ENCODE peak calls at places on chromosomes 2 and 18, in five cellular contexts. S is dorsolateral prefrontal cortex; Q is ovary; X is PC-9; T is CD8-positive, alpha-beta memory T cell. P is an unnamed sample.

GRCh38 chr2:158644139-158644538 is 151.0 kb upstream of the DAPL1 start:
- DNase-seq in S (no peak), Q (no peak), X (no peak), T (no peak), P (no peak)

GRCh38 chr2:230828272-230828961 is 36.3 kb upstream of the ITM2C start:
- DNase-seq in S (no peak), Q (no peak), X (no peak), T (no peak), P (peak)

GRCh38 chr18:3998698-3999333 is 456.3 kb downstream of the DLGAP1 start:
- DNase-seq in S (no peak), Q (no peak), X (no peak), T (no peak), P (peak)

GRCh38 chr2:1082456-1083205 is 132.0 kb downstream of the SNTG2 start:
- DNase-seq in S (no peak), Q (no peak), X (no peak), T (no peak), P (no peak)

GRCh38 chr2:232523682-232524597 is 2.0 kb upstream of the CHRND start:
- DNase-seq in S (peak), Q (peak), X (peak), T (no peak), P (peak)

GRCh38 chr2:199455533-199456382 is 2.0 kb downstream of the SATB2 start:
- DNase-seq in S (no peak), Q (peak), X (peak), T (no peak), P (peak)

GRCh38 chr2:161078211-161078539 is 82.1 kb upstream of the TANK start:
- DNase-seq in S (no peak), Q (no peak), X (no peak), T (no peak), P (no peak)

GRCh38 chr2:179561702-179562101 is 297.1 kb upstream of the SESTD1 start:
- DNase-seq in S (no peak), Q (no peak), X (no peak), T (no peak), P (no peak)

GRCh38 chr2:47346107-47346506 is 56.8 kb upstream of the MSH2 start:
- DNase-seq in S (no peak), Q (no peak), X (no peak), T (no peak), P (no peak)

GRCh38 chr2:117968724-117969121 is 45.1 kb downstream of the CCDC93 start:
- DNase-seq in S (no peak), Q (no peak), X (no peak), T (no peak), P (no peak)

GRCh38 chr2:110219496-110220192 is 7.3 kb upstream of the MTLN start:
- DNase-seq in S (no peak), Q (no peak), X (no peak), T (no peak), P (no peak)

GRCh38 chr2:241764272-241765241 is 12.1 kb upstream of the GAL3ST2 start:
- DNase-seq in S (no peak), Q (no peak), X (no peak), T (no peak), P (no peak)

GRCh38 chr2:25123682-25124081 is 44.7 kb downstream of the POMC start:
- DNase-seq in S (no peak), Q (no peak), X (no peak), T (no peak), P (no peak)

GRCh38 chr18:43271593-43272432 is 5.5 kb downstream of the SYT4 start:
- DNase-seq in S (no peak), Q (no peak), X (peak), T (no peak), P (peak)

GRCh38 chr2:217951521-217952247 is 51.1 kb downstream of the TNS1 start:
- DNase-seq in S (no peak), Q (peak), X (peak), T (no peak), P (no peak)

GRCh38 chr18:24497052-24497754 is 36.8 kb downstream of the HRH4 start:
- DNase-seq in S (no peak), Q (no peak), X (no peak), T (no peak), P (no peak)

GRCh38 chr18:48640566-48641270 is 101.9 kb downstream of the CTIF start:
- DNase-seq in S (no peak), Q (no peak), X (no peak), T (no peak), P (no peak)

GRCh38 chr18:33440011-33440383 is 524 bp downstream of the CCDC178 start:
- DNase-seq in S (no peak), Q (peak), X (no peak), T (no peak), P (peak)

GRCh38 chr2:98471402-98472131 is 26.9 kb downstream of the INPP4A start:
- DNase-seq in S (no peak), Q (no peak), X (no peak), T (no peak), P (no peak)

GRCh38 chr18:24922491-24922890 is 429.5 kb downstream of the ZNF521 start:
- DNase-seq in S (no peak), Q (no peak), X (no peak), T (no peak), P (no peak)

GRCh38 chr2:237723613-237724012 is 75.0 kb upstream of the RBM44 start:
- DNase-seq in S (no peak), Q (no peak), X (peak), T (no peak), P (peak)

GRCh38 chr2:40760071-40760666 is 308.3 kb upstream of the SLC8A1 start:
- DNase-seq in S (no peak), Q (no peak), X (peak), T (no peak), P (no peak)

GRCh38 chr2:159064446-159065301 is 96.2 kb downstream of the TANC1 start:
- DNase-seq in S (no peak), Q (no peak), X (no peak), T (no peak), P (peak)

DNA sequence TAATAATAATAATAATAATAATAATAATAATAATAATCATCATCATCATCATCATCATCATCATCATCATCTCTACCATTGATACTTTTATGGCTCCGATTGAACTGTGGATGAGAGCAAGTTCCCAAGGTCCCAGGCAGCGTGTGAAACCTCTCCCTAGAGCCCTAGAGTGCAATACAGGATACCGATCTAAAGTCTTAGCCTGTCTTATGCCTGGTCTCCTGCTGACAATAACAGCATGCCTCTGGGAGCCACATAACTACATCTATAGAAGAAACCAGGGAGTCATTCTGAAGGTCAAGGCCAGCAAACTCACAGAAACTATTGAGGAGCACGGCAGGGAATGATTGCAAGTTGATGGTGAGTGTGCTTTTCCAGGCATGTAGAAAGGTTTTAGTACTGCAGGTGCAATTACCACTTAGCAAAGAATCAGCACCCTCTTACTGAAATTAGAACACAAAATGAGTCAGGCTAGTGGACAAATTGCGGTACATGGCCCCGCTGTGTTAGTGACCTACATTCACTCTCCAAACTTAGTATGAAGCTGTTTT is 457.2 kb upstream of the CDH20 start:
- DNase-seq in S (no peak), Q (no peak), X (no peak), T (no peak), P (no peak)
- H3K27ac ChIP-seq in S (no peak), Q (no peak), X (no peak), T (no peak), P (no peak)

GRCh38 chr2:101124061-101124460 is 27.1 kb downstream of the TBC1D8 start:
- DNase-seq in S (no peak), Q (no peak), X (no peak), T (no peak), P (no peak)

GRCh38 chr2:101121174-101121573 is 30.0 kb downstream of the TBC1D8 start:
- DNase-seq in S (no peak), Q (no peak), X (no peak), T (no peak), P (peak)

GRCh38 chr2:101119431-101119830 is 31.8 kb downstream of the TBC1D8 start:
- DNase-seq in S (no peak), Q (no peak), X (peak), T (no peak), P (no peak)

GRCh38 chr2:101116841-101117552 is 34.2 kb downstream of the TBC1D8 start:
- DNase-seq in S (no peak), Q (no peak), X (no peak), T (no peak), P (no peak)

GRCh38 chr2:101120124-101120996 is 30.8 kb downstream of the TBC1D8 start:
- DNase-seq in S (no peak), Q (no peak), X (peak), T (no peak), P (peak)
- H3K27ac ChIP-seq in S (peak), Q (no peak), X (peak), T (no peak), P (peak)

GRCh38 chr2:152056418-152056817 is 42.4 kb downstream of the CACNB4 start:
- DNase-seq in S (no peak), Q (no peak), X (no peak), T (no peak), P (no peak)
- H3K27ac ChIP-seq in S (no peak), Q (no peak), X (no peak), T (no peak), P (no peak)

GRCh38 chr2:24055750-24056149 is 6.2 kb downstream of the FKBP1B start:
- DNase-seq in S (no peak), Q (no peak), X (no peak), T (no peak), P (no peak)

GRCh38 chr2:24052951-24053350 is 3.4 kb downstream of the FKBP1B start:
- DNase-seq in S (no peak), Q (no peak), X (no peak), T (no peak), P (no peak)

GRCh38 chr2:24050041-24050655 is 607 bp downstream of the FKBP1B start:
- DNase-seq in S (no peak), Q (peak), X (no peak), T (no peak), P (peak)

GRCh38 chr2:24051833-24052232 is 2.3 kb downstream of the FKBP1B start:
- DNase-seq in S (no peak), Q (no peak), X (no peak), T (no peak), P (no peak)

DNA sequence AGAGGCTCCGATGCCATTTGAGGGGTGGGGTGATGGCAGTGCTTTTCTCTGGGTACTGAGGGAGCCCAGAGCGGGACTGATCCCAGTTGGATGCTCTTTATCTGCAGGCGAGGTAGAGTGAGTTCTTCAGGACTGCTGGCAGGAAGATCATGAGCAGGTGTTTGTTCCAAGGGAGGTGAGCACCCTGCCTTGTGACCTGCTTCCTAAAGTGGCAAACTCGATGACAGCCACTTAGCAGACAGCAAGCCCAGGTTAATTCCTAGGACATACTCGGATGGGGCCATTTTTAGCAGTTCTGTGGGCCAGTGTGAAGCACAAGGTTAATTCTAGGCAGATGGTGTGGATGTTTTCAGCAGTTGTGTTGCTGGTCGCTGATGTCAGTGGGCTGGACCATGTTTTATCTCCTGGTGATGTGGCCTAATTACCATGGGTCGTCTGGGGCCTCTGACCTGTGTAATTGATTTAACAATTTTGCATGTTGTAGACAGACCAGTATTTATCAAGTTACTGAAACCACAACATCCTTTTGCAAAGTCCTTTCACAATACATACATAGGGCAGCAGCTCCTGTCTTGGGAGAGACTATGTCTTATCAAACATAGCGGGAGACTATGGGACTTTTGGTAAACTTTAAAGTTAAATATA is 4.9 kb downstream of the FKBP1B start:
- DNase-seq in S (no peak), Q (no peak), X (no peak), T (no peak), P (no peak)
- H3K27ac ChIP-seq in S (no peak), Q (no peak), X (no peak), T (no peak), P (no peak)

GRCh38 chr2:71426721-71427120 is 26.6 kb upstream of the DYSF start:
- DNase-seq in S (no peak), Q (no peak), X (no peak), T (no peak), P (no peak)
- H3K27ac ChIP-seq in S (no peak), Q (no peak), X (no peak), T (no peak), P (no peak)

GRCh38 chr18:12056884-12057402 is 36.7 kb upstream of the ANKRD62 start:
- DNase-seq in S (no peak), Q (no peak), X (no peak), T (no peak), P (no peak)

GRCh38 chr18:12052866-12053265 is 40.8 kb upstream of the ANKRD62 start:
- DNase-seq in S (no peak), Q (no peak), X (no peak), T (no peak), P (no peak)

GRCh38 chr18:12049983-12050811 is 43.4 kb upstream of the ANKRD62 start:
- DNase-seq in S (no peak), Q (peak), X (no peak), T (no peak), P (no peak)

GRCh38 chr18:12056034-12056883 is 37.4 kb upstream of the ANKRD62 start:
- DNase-seq in S (no peak), Q (no peak), X (no peak), T (no peak), P (no peak)

DNA sequence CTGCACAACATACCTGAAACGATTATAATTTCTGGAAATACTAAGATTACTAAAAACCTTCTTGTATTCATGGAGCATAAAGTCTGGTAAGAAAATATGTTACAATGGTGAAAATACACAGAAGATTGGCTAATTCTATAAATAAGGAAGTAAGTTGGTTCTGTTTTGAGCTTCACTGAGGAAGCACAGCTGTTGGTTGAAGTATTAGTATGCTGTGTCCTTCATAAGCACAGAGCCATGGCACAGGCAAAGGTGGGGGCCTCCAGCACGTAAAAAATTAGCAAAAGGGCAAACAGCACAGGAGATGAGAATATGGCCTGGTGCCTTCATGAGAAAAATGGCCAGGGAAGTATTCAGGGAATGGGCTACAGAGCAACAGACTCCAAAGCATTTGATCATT is 40.3 kb upstream of the ANKRD62 start:
- DNase-seq in S (no peak), Q (no peak), X (no peak), T (no peak), P (no peak)
- H3K27ac ChIP-seq in S (no peak), Q (no peak), X (no peak), T (no peak), P (no peak)

DNA sequence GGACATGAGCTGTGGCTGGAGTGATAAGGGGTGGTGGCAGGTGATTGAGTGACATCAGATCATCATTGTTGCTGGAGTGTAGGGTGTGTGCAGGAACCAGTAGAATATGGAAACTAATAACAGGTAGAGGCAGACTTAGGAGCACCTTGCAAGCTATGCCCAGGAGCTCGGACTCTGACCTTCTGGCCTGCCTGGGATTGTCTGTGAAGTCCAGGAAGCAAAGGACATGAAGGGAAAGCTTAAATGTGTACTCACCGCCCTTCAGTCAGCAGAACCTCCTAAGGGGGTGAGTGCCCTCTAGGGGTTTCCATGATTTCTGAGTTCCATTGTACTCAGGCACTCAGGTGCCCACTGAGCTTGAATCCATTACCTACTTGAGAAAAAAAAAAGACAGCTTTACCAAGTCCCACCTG is 104.2 kb downstream of the CRIM1 start:
- DNase-seq in S (no peak), Q (no peak), X (peak), T (no peak), P (peak)
- H3K27ac ChIP-seq in S (no peak), Q (no peak), X (peak), T (no peak), P (peak)